ENCODE peak calls at places on chromosomes 11 and 22, in five cellular contexts. W, E, C, K and H are unnamed samples.

GRCh38 chr11:15775051-15775541 is 581.2 kb downstream of the SOX6 start:
- DNase-seq in E (peak), K (no peak), W (no peak), C (peak), H (no peak)

GRCh38 chr11:119374632-119375394 is 6.7 kb downstream of the USP2 start:
- DNase-seq in K (no peak), C (no peak), W (peak), E (no peak), H (no peak)

GRCh38 chr11:7165911-7166310 is 77.1 kb downstream of the RBMXL2 start:
- DNase-seq in K (no peak), C (no peak), W (no peak), E (no peak), H (no peak)

GRCh38 chr11:126176853-126177470 is 34.5 kb downstream of the RPUSD4 start:
- DNase-seq in C (no peak), W (no peak), E (no peak), K (no peak), H (no peak)

GRCh38 chr11:111325259-111325658 is 26.9 kb downstream of the POU2AF3 start:
- DNase-seq in C (peak), E (no peak), W (no peak), K (no peak), H (no peak)

GRCh38 chr11:92978226-92979111 is 9.0 kb downstream of the MTNR1B start:
- DNase-seq in E (no peak), K (no peak), W (no peak), C (no peak), H (no peak)

GRCh38 chr11:131579932-131580387 is 209.5 kb downstream of the NTM start:
- DNase-seq in C (peak), W (peak), K (no peak), E (peak), H (peak)

GRCh38 chr11:8615633-8616032 is 21.6 kb upstream of the STK33 start:
- DNase-seq in E (no peak), W (no peak), K (no peak), C (no peak), H (no peak)

GRCh38 chr11:35011389-35011788 is 95.0 kb downstream of the PDHX start:
- DNase-seq in E (peak), K (no peak), W (no peak), C (peak), H (no peak)

GRCh38 chr11:102111787-102112653 is 1.8 kb downstream of the YAP1 start:
- DNase-seq in E (peak), W (no peak), K (peak), C (peak), H (no peak)

GRCh38 chr22:27554106-27554814 is 247.3 kb downstream of the MN1 start:
- DNase-seq in C (no peak), K (no peak), W (no peak), E (peak), H (no peak)

GRCh38 chr22:31275576-31275975 is 16.7 kb downstream of the PIK3IP1 start:
- DNase-seq in K (no peak), W (no peak), C (peak), E (no peak), H (no peak)

GRCh38 chr11:71440021-71440755 is 8.0 kb downstream of the DHCR7 start:
- DNase-seq in W (no peak), K (no peak), C (no peak), E (no peak), H (no peak)

GRCh38 chr11:33801821-33802413 is 27.6 kb upstream of the FBXO3 start:
- DNase-seq in W (no peak), E (no peak), C (no peak), K (no peak), H (peak)

GRCh38 chr22:19527861-19528417 is 3.7 kb upstream of the CLDN5 start:
- DNase-seq in W (no peak), K (no peak), C (no peak), E (peak), H (no peak)

GRCh38 chr11:108752297-108752751 is 87.5 kb downstream of the DDX10 start:
- DNase-seq in C (peak), W (no peak), K (no peak), E (no peak), H (no peak)

GRCh38 chr11:117918366-117919255 is 10.6 kb downstream of the TMPRSS13 start:
- DNase-seq in K (no peak), C (no peak), E (no peak), W (no peak), H (no peak)

GRCh38 chr11:117840881-117841581 is 16.5 kb upstream of the FXYD2 start:
- DNase-seq in W (no peak), K (no peak), C (no peak), E (no peak), H (no peak)

GRCh38 chr11:12215192-12215591 is 104.8 kb downstream of the MICAL2 start:
- DNase-seq in K (no peak), W (no peak), E (no peak), C (no peak), H (no peak)

GRCh38 chr11:7604331-7604973 is 68.8 kb downstream of the CYB5R2 start:
- DNase-seq in E (no peak), K (no peak), W (no peak), C (peak), H (no peak)

GRCh38 chr22:49242480-49242879 is 585.2 kb downstream of the BRD1 start:
- DNase-seq in K (no peak), E (no peak), C (no peak), W (peak), H (no peak)

GRCh38 chr22:29816128-29816527 is 21.9 kb downstream of the ASCC2 start:
- DNase-seq in W (no peak), E (no peak), K (no peak), C (peak), H (no peak)

GRCh38 chr11:16326679-16327297 is 29.6 kb downstream of the SOX6 start:
- DNase-seq in C (no peak), E (no peak), K (no peak), W (no peak), H (no peak)

GRCh38 chr11:132131051-132131450 is 760.6 kb downstream of the NTM start:
- DNase-seq in W (no peak), E (no peak), K (no peak), C (no peak), H (no peak)

GRCh38 chr11:130383363-130384168 is 44.8 kb downstream of the ADAMTS8 start:
- DNase-seq in E (peak), C (peak), K (peak), W (peak), H (peak)

GRCh38 chr11:70377645-70378044 is 20.7 kb upstream of the CTTN start:
- DNase-seq in E (no peak), K (no peak), W (no peak), C (no peak), H (no peak)

GRCh38 chr11:7636350-7636749 is 37.0 kb downstream of the CYB5R2 start:
- DNase-seq in E (no peak), W (no peak), C (no peak), K (no peak), H (no peak)

GRCh38 chr22:40368016-40368415 is 2.4 kb upstream of the SGSM3 start:
- DNase-seq in C (no peak), W (no peak), E (no peak), K (no peak), H (no peak)

GRCh38 chr11:86550757-86551156 is 121.7 kb downstream of the ME3 start:
- DNase-seq in K (no peak), W (no peak), C (no peak), E (no peak), H (no peak)

GRCh38 chr22:28017859-28018258 is 98.8 kb upstream of the PITPNB start:
- DNase-seq in W (no peak), K (no peak), C (no peak), E (no peak), H (no peak)

GRCh38 chr22:24005201-24005600 is at the start of gene GSTT4:
- DNase-seq in W (no peak), K (no peak), E (no peak), C (no peak), H (no peak)

GRCh38 chr22:22085702-22086500 is 103.3 kb upstream of the TOP3B start:
- DNase-seq in K (no peak), W (no peak), C (no peak), E (peak), H (no peak)
- H2AK5ac ChIP-seq in K (no peak), W (no peak), C (no peak), E (no peak), H (no peak)

GRCh38 chr11:55697817-55698216 is 35.8 kb downstream of the OR4C6 start:
- DNase-seq in E (no peak), W (no peak), K (no peak), C (no peak), H (no peak)

GRCh38 chr11:55707029-55707428 is 45.0 kb downstream of the OR4C6 start:
- DNase-seq in C (peak), W (no peak), E (peak), K (no peak), H (no peak)

DNA sequence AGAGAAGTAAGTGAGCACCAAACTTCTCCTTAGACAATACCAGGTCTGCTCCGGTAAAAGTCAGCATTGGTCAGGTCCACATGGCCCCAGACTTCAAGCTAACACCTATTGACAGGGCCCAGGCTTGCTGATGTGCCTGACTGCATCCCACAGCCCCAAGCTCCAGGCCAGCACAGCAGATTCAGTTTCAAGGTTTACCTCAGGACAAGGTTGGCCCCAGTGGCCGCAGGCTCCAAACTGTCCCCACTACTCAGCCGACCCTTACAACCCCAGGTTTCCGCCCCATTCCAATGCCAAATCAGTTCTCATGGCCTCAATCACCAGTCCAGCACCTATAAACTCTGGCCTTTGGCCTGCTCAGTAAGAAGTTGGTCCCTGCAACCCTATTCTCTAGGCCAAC is 39.4 kb downstream of the OR4C6 start:
- DNase-seq in E (no peak), C (no peak), K (no peak), W (no peak), H (no peak)
- H2BK12ac ChIP-seq in E (no peak), C (no peak), K (no peak), W (no peak), H (no peak)

GRCh38 chr22:45608763-45609180 is 62.9 kb upstream of the ATXN10 start:
- DNase-seq in C (no peak), E (peak), K (no peak), W (no peak), H (no peak)
- H3K14ac ChIP-seq in C (no peak), E (no peak), K (no peak), W (no peak), H (no peak)

DNA sequence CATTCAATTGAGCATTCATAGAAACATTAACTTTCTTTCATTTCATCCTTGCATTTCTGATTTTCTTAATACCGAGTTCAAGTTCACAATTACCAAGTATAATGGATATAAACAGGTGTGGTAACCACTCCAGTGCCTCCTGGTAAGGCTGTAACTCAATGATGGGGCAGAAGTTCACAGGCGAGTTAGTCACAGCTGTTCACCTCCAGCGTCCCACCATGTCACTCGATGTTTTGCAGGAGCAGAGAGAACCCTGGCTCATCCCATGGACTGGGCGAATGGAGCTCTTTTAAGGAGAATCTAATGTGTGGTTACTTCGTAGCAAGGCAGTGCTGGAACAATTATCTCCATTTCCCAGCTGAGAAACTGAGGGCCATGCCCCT is 94.4 kb upstream of the ALX4 start:
- DNase-seq in E (no peak), W (no peak), K (no peak), C (no peak), H (no peak)
- H2AK5ac ChIP-seq in E (no peak), W (no peak), K (no peak), C (no peak), H (no peak)

GRCh38 chr11:63564056-63564784 is 1.0 kb upstream of the PLAAT2 start:
- DNase-seq in W (peak), K (no peak), C (no peak), E (no peak), H (no peak)

GRCh38 chr11:63563201-63564055 is at the start of gene PLAAT2:
- DNase-seq in E (no peak), C (no peak), W (no peak), K (no peak), H (no peak)

GRCh38 chr11:63565728-63566127 is 2.5 kb upstream of the PLAAT2 start:
- DNase-seq in K (no peak), W (peak), E (no peak), C (no peak), H (no peak)

GRCh38 chr11:63567044-63567840 is 4.1 kb upstream of the PLAAT2 start:
- DNase-seq in K (no peak), E (peak), W (peak), C (peak), H (no peak)

DNA sequence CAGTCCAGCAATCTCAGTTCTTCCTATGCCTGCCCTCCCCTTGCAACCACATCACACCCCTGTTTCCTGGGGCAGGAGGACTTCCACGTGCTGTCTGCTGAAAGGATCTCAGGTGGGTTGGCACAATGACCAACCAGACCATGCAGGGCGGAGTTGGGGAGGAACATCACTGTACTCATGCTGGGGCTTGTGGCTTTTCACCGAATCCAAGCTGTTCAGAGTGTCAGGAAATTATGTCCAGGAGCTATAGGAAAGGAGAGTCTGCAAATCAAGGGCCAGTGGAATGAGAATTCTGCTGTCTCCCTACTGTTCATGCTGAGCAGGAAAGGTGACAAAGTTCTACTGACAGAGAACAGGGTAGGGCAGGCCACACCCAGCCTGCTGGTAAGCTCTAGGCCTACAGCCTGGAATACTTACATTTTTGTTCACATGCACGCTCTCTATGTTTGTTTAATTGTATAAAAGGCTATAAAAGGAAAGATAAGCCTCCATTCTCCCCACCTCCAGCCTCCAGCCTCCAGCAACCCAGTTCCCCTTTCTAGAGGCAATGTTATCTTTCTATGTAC is 1.7 kb upstream of the PLAAT2 start:
- DNase-seq in C (peak), W (no peak), K (no peak), E (no peak), H (no peak)
- H2BK12ac ChIP-seq in C (no peak), W (no peak), K (peak), E (no peak), H (no peak)

GRCh38 chr11:47248304-47248663 is 330 bp downstream of the ACP2 start:
- DNase-seq in C (no peak), E (peak), K (no peak), W (no peak), H (peak)
- H3K14ac ChIP-seq in C (peak), E (peak), K (no peak), W (peak), H (peak)